ENCODE peak calls at places on chromosomes 13 and 19, in six cellular contexts. S is left ventricle myocardium superior; Z is heart left ventricle; K is HFF-Myc; U is activated naive CD4-positive, alpha-beta T cell treated with Interleukin-2 at 50 U/mL for 16 hours; M is T-helper 1 cell. G is an unnamed sample.

GRCh38 chr13:65855276-65855675 is 1374.9 kb downstream of the PCDH9 start:
- DNase-seq in M (no peak), U (no peak), Z (no peak), K (no peak), S (no peak), G (no peak)

GRCh38 chr13:53411443-53411842 is 382.8 kb downstream of the OLFM4 start:
- DNase-seq in S (no peak), U (no peak), K (no peak), M (no peak), Z (no peak), G (no peak)

GRCh38 chr13:97235549-97236206 is 13.5 kb downstream of the MBNL2 start:
- DNase-seq in M (no peak), Z (peak; percentile 56), K (no peak), S (no peak), U (no peak), G (no peak)

GRCh38 chr13:112748947-112749346 is 59.1 kb downstream of the ATP11A start:
- DNase-seq in M (no peak), S (peak; percentile 84), U (no peak), K (no peak), Z (peak; percentile 81), G (no peak)

GRCh38 chr19:21921691-21922180 is 85.8 kb upstream of the ZNF43 start:
- DNase-seq in U (no peak), M (no peak), Z (no peak), S (no peak), K (no peak), G (no peak)

GRCh38 chr13:39777527-39778061 is 122.1 kb downstream of the COG6 start:
- DNase-seq in M (no peak), S (no peak), U (peak; percentile 53), K (peak; percentile 83), Z (no peak), G (no peak)

GRCh38 chr19:48552406-48553322 is 692 bp downstream of the SULT2B1 start:
- DNase-seq in Z (no peak), U (no peak), M (no peak), S (no peak), K (no peak), G (no peak)

GRCh38 chr13:41015920-41016319 is 3.2 kb downstream of the ELF1 start:
- DNase-seq in M (no peak), S (no peak), U (no peak), Z (no peak), K (no peak), G (no peak)

GRCh38 chr19:45879055-45879454 is 6.9 kb downstream of the IRF2BP1 start:
- DNase-seq in Z (no peak), M (no peak), S (no peak), U (no peak), K (no peak), G (no peak)

GRCh38 chr13:26229080-26229615 is 7.0 kb upstream of the RNF6 start:
- DNase-seq in S (no peak), K (no peak), M (no peak), Z (no peak), U (no peak), G (no peak)

GRCh38 chr13:64333888-64334287 is 2896.2 kb downstream of the PCDH9 start:
- DNase-seq in K (no peak), S (no peak), Z (no peak), M (no peak), U (no peak), G (no peak)

GRCh38 chr19:7863971-7864718 is 10.0 kb downstream of the PRR36 start:
- DNase-seq in Z (no peak), M (no peak), U (no peak), K (no peak), S (no peak), G (no peak)

GRCh38 chr19:52297601-52298358 is 811 bp downstream of the ZNF480 start:
- DNase-seq in K (no peak), Z (no peak), U (no peak), M (no peak), S (no peak), G (no peak)

GRCh38 chr13:26197298-26197697 is 24.8 kb downstream of the RNF6 start:
- DNase-seq in M (no peak), S (no peak), U (no peak), K (no peak), Z (no peak), G (no peak)

GRCh38 chr13:101917475-101917810 is 465.0 kb downstream of the ITGBL1 start:
- DNase-seq in S (no peak), M (no peak), U (no peak), K (no peak), Z (no peak), G (no peak)

GRCh38 chr19:4369888-4370260 is 26.5 kb downstream of the MPND start:
- DNase-seq in Z (peak; percentile 65), K (no peak), S (peak; percentile 71), M (peak; percentile 44), U (peak; percentile 84), G (no peak)

GRCh38 chr13:20566424-20566916 is 487 bp upstream of the IFT88 start:
- DNase-seq in K (peak; percentile 39), Z (no peak), U (no peak), M (no peak), S (no peak), G (no peak)

GRCh38 chr19:49441210-49441959 is at the start of gene SLC17A7:
- DNase-seq in S (peak; percentile 70), U (peak; percentile 49), K (no peak), Z (peak; percentile 78), M (peak; percentile 29), G (no peak)

GRCh38 chr19:35856546-35857149 is at the start of gene KIRREL2:
- DNase-seq in K (no peak), Z (no peak), U (peak; percentile 35), S (no peak), M (no peak), G (no peak)

GRCh38 chr19:49862411-49863253 is 4.7 kb downstream of the PNKP start:
- DNase-seq in S (peak; percentile 47), U (no peak), K (no peak), M (no peak), Z (no peak), G (no peak)

GRCh38 chr13:46097015-46097414 is 7.8 kb downstream of the CPB2 start:
- DNase-seq in S (no peak), K (no peak), U (no peak), Z (no peak), M (no peak), G (no peak)

GRCh38 chr13:45162821-45163220 is 38.0 kb downstream of the KCTD4 start:
- DNase-seq in Z (no peak), S (no peak), K (peak; percentile 53), M (no peak), U (no peak), G (no peak)

GRCh38 chr13:51643882-51644281 is 59.6 kb downstream of the WDFY2 start:
- DNase-seq in Z (no peak), K (peak; percentile 89), S (no peak), M (no peak), U (no peak), G (peak; percentile 83)

GRCh38 chr13:60066206-60066605 is 97.5 kb downstream of the DIAPH3 start:
- DNase-seq in M (no peak), S (no peak), K (no peak), Z (no peak), U (no peak), G (no peak)

GRCh38 chr13:85728831-85729230 is 70.4 kb downstream of the SLITRK6 start:
- DNase-seq in S (no peak), Z (no peak), M (no peak), K (no peak), U (no peak), G (no peak)

GRCh38 chr13:39496487-39496998 is 106.5 kb downstream of the LHFPL6 start:
- DNase-seq in M (no peak), U (no peak), K (no peak), Z (no peak), S (no peak), G (no peak)

GRCh38 chr13:95552539-95553270 is at the start of gene CLDN10:
- DNase-seq in U (no peak), K (no peak), Z (no peak), S (no peak), M (no peak), G (no peak)

GRCh38 chr19:1017115-1017905 is 3.6 kb downstream of the TMEM259 start:
- DNase-seq in K (no peak), M (no peak), S (no peak), U (no peak), Z (no peak), G (no peak)

GRCh38 chr13:64855506-64855905 is 2374.6 kb downstream of the PCDH9 start:
- DNase-seq in M (no peak), Z (no peak), S (no peak), K (peak; percentile 55), U (no peak), G (peak; percentile 10)

GRCh38 chr13:113989585-113990300 is 15.9 kb upstream of the C13orf46 start:
- DNase-seq in K (no peak), U (no peak), M (no peak), Z (peak; percentile 9), S (peak; percentile 10), G (no peak)

GRCh38 chr19:33938821-33939220 is 142.2 kb downstream of the KCTD15 start:
- DNase-seq in U (no peak), S (no peak), M (no peak), Z (no peak), K (no peak), G (no peak)

GRCh38 chr13:52010890-52011689 is at the start of gene ATP7B:
- DNase-seq in S (peak; percentile 30), K (no peak), Z (peak; percentile 30), U (peak; percentile 30), M (no peak), G (no peak)